ENCODE peak calls at places on chromosomes 11 and 22, in nine cellular contexts. C, H, N, P, I, E, O, S and A are unnamed samples.

GRCh38 chr11:70204466-70204799 is 1.3 kb downstream of the FADD start:
- DNase-seq in C (no peak), H (no peak), N (no peak), P (no peak), I (peak; percentile 24), E (no peak), O (no peak), S (peak; percentile 16), A (no peak)

GRCh38 chr22:22657712-22658111 is 13.3 kb downstream of the GGTLC2 start:
- DNase-seq in C (no peak), H (no peak), N (no peak), P (no peak), I (no peak), E (no peak), O (no peak), S (no peak), A (no peak)

GRCh38 chr11:46675288-46675851 is 25.0 kb downstream of the ARHGAP1 start:
- DNase-seq in C (no peak), H (no peak), N (no peak), P (peak; percentile 76), I (no peak), E (no peak), O (peak; percentile 76), S (peak; percentile 71), A (no peak)

GRCh38 chr22:22712092-22712658 is 67.8 kb downstream of the GGTLC2 start:
- DNase-seq in C (no peak), H (no peak), N (no peak), P (no peak), I (no peak), E (no peak), O (no peak), S (no peak), A (no peak)

GRCh38 chr11:85647078-85647477 is 689 bp upstream of the TMEM126A start:
- DNase-seq in C (no peak), H (no peak), N (no peak), P (no peak), I (no peak), E (no peak), O (no peak), S (no peak), A (no peak)

GRCh38 chr11:64675417-64676252 is 47.4 kb downstream of the NRXN2 start:
- DNase-seq in C (no peak), H (peak; percentile 18), N (no peak), P (peak; percentile 94), I (no peak), E (no peak), O (peak; percentile 69), S (peak; percentile 64), A (no peak)

GRCh38 chr11:31106963-31107576 is 262.5 kb downstream of the DCDC1 start:
- DNase-seq in C (peak; percentile 23), H (peak; percentile 60), N (peak; percentile 41), P (peak; percentile 41), I (peak; percentile 58), E (peak; percentile 2), O (peak; percentile 5), S (peak; percentile 8), A (peak; percentile 77)

GRCh38 chr22:19291218-19291579 is 320 bp downstream of the CLTCL1 start:
- DNase-seq in C (peak; percentile 35), H (peak; percentile 2), N (no peak), P (no peak), I (peak; percentile 40), E (no peak), O (no peak), S (no peak), A (peak; percentile 49)

GRCh38 chr11:44615913-44616806 is 50.7 kb downstream of the CD82 start:
- DNase-seq in C (no peak), H (no peak), N (no peak), P (no peak), I (no peak), E (no peak), O (no peak), S (no peak), A (no peak)

GRCh38 chr11:62238151-62238550 is 3.9 kb upstream of the SCGB1D2 start:
- DNase-seq in C (no peak), H (no peak), N (no peak), P (no peak), I (no peak), E (no peak), O (no peak), S (no peak), A (no peak)

GRCh38 chr11:111846063-111846462 is 25.3 kb downstream of the ALG9 start:
- DNase-seq in C (no peak), H (no peak), N (no peak), P (peak; percentile 60), I (no peak), E (no peak), O (no peak), S (peak; percentile 44), A (no peak)

GRCh38 chr11:79081441-79082124 is 359.2 kb downstream of the TENM4 start:
- DNase-seq in C (no peak), H (no peak), N (no peak), P (peak; percentile 59), I (no peak), E (no peak), O (no peak), S (no peak), A (no peak)